ENCODE peak calls at places on chromosomes 16 and 17, in six cellular contexts. V, B, O, M, H and W are unnamed samples.

GRCh38 chr16:49542391-49542891 is 168.8 kb downstream of the C16orf78 start:
- DNase-seq in V (no peak), B (peak), O (no peak), M (peak), H (no peak), W (peak)

GRCh38 chr17:48612456-48612853 is 1.6 kb upstream of the HOXB7 start:
- DNase-seq in V (no peak), B (no peak), O (no peak), M (no peak), H (no peak), W (no peak)

GRCh38 chr16:70693231-70693671 is 7.4 kb upstream of the MTSS2 start:
- DNase-seq in V (no peak), B (peak), O (no peak), M (no peak), H (no peak), W (no peak)

GRCh38 chr16:15966420-15967222 is 17.2 kb downstream of the ABCC1 start:
- DNase-seq in V (no peak), B (peak), O (no peak), M (peak), H (peak), W (no peak)

GRCh38 chr17:46818319-46818928 is at the start of gene WNT3:
- DNase-seq in V (peak), B (no peak), O (peak), M (no peak), H (peak), W (no peak)

GRCh38 chr16:73056383-73056782 is 8.5 kb upstream of the ZFHX3 start:
- DNase-seq in V (no peak), B (no peak), O (no peak), M (no peak), H (no peak), W (no peak)

GRCh38 chr17:19978206-19978802 is 676 bp upstream of the AKAP10 start:
- DNase-seq in V (peak), B (no peak), O (no peak), M (no peak), H (no peak), W (no peak)

GRCh38 chr17:2323629-2324314 is 12.5 kb downstream of the TSR1 start:
- DNase-seq in V (no peak), B (no peak), O (no peak), M (no peak), H (no peak), W (no peak)

GRCh38 chr17:63442549-63443035 is 3.5 kb downstream of the CYB561 start:
- DNase-seq in V (no peak), B (no peak), O (no peak), M (no peak), H (no peak), W (no peak)

GRCh38 chr17:36697907-36698526 is 96.6 kb downstream of the MRM1 start:
- DNase-seq in V (no peak), B (no peak), O (no peak), M (peak), H (no peak), W (peak)

GRCh38 chr16:86277236-86277635 is 233.1 kb upstream of the FOXF1 start:
- DNase-seq in V (no peak), B (no peak), O (no peak), M (no peak), H (no peak), W (no peak)

GRCh38 chr17:66900126-66901010 is 64.1 kb upstream of the CACNG4 start:
- DNase-seq in V (no peak), B (no peak), O (no peak), M (peak), H (peak), W (no peak)

GRCh38 chr16:4404247-4404966 is 12.0 kb downstream of the CORO7 start:
- DNase-seq in V (peak), B (peak), O (peak), M (peak), H (no peak), W (peak)

GRCh38 chr17:7217113-7217987 is 2.3 kb downstream of the DLG4 start:
- DNase-seq in V (no peak), B (peak), O (peak), M (peak), H (no peak), W (no peak)

GRCh38 chr17:49231563-49231894 is 942 bp upstream of the PHOSPHO1 start:
- DNase-seq in V (no peak), B (no peak), O (no peak), M (no peak), H (no peak), W (no peak)

DNA sequence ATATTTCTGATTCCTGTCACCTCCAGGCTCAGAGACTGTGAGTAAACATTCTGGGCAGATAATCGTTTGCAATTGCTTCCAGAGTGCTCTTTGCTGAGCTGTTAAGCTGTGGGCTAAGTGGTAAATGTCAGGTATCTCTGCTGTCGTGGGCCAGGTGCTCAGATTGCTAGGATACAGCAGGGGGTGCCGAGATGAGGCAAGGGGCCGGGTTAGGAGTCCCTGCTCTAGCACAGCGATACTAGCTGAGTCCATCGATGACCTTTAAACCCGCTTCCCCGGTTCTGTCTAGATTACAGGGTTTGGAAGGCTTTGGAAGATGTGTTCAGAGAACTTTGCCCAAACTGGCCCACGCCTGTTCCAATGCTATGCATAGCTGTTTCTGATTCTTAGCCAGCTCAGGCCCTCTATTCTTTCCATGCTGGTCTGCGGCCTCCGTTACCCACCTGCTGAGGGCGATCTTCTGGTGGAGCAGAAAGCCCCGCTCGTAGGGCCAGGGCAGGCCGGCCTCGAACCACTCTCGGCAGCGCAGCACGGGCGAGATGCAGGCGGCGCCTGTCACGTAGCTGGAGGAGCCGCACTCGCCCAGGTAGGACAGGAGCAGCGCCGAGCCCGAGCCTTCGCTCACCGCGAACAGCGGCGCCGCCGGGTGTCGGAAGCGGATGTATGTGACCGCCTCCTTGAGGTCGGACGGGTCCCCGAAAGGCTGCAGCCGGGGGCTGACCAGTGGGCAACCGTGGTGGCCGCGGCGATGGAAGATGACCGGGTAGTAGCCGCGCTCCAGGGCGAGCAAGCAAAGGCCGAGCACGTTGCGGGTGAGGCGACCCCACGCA is 979 bp downstream of the ABHD15 start:
- DNase-seq in V (peak), B (peak), O (no peak), M (no peak), H (no peak), W (peak)
- TF ChIP-seq CTCF in V (peak), B (no peak), O (peak), M (no peak), H (no peak), W (peak)

DNA sequence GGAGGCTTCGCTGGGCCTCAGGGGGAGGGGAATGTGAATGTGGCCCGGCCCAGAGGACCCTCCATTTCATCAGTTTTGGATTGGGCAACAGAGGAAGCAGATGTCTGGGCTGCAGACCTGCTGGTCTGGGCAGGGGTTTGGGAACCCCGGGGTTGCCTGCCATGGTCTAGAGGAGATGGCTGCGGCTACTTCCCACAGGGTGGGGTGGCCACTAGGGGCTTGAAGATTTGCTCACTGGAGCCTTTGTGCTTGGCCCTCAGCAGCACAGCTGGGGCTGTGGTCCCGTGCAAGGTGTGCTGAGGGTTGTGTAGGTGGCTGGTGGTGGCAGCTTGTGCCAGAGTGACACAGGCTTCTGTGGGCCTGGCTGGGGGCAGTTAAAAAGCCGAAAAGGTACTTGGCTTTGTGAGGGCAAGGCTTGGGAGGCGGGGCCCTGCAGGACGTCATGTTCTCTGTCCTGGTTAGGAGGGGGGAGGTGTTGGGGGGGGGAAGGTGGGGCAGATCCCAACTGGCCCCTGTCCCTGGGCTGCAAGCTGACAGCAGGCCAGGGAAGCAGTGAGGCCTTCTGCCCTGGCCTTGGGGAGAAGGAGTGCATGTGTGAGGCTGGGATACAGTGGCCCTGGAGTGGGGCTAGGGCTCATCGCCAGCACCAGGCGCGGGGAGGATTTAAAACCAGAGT is 98.0 kb downstream of the KPNA2 start:
- DNase-seq in V (no peak), B (peak), O (peak), M (no peak), H (no peak), W (no peak)
- TF ChIP-seq CTCF in V (no peak), B (no peak), O (peak), M (no peak), H (no peak), W (no peak)

GRCh38 chr17:82914375-82914774 is 74.6 kb upstream of the ZNF750 start:
- DNase-seq in V (no peak), B (no peak), O (no peak), M (no peak), H (peak), W (no peak)
- TF ChIP-seq CTCF in V (no peak), B (peak), O (no peak), M (no peak), H (no peak), W (no peak)

GRCh38 chr16:50884066-50884860 is 142.4 kb downstream of the CYLD start:
- DNase-seq in V (no peak), B (no peak), O (peak), M (no peak), H (no peak), W (no peak)
- TF ChIP-seq CTCF in V (peak), B (no peak), O (peak), M (peak), H (peak), W (peak)

GRCh38 chr17:73013816-73014663 is 78.4 kb downstream of the SLC39A11 start:
- DNase-seq in V (no peak), B (no peak), O (no peak), M (peak), H (no peak), W (no peak)
- TF ChIP-seq CTCF in V (no peak), B (no peak), O (no peak), M (peak), H (no peak), W (peak)

DNA sequence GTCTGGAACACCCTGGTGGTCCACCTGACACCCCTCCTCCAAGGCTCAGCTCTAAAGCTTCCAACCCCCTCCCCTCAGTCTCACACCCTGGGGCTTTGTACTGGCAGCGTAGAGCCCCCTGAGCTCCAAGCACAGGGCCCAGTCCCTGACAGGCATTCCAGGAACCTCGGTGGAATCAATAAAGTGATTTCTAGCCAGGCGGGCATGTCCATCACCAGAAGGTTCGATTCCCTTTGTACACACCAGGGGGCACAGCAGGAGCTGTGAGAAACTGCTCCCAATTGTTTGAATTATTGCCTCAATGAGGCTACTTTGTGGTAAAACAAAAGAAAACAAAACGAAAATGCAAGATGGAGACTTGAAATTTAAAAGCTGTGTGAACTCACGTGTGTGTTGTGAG is 51.8 kb downstream of the SMPD3 start:
- DNase-seq in V (peak), B (no peak), O (no peak), M (peak), H (peak), W (peak)
- TF ChIP-seq CTCF in V (peak), B (peak), O (no peak), M (peak), H (no peak), W (peak)

DNA sequence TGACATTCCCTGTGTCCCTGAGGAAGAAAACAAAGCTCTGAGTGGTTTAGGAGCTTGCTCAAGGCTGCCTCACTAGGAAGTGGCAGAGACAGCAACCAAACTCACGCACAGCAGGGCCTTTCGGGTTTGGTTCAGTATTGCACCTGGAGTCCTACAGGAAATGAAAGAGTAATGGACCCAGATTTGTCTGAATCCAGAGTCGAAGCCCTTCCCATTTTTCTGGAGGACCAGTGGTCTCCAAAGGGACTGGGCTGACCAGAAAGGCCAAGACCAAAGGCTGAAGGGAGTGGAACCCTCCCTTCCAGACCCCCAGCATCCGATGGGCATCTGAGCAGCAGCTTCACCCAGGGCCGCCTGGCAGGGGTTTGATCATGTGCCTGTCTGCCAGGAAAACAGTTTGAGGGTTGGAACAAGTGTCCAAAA is 85.5 kb upstream of the RPL38 start:
- DNase-seq in V (no peak), B (no peak), O (no peak), M (no peak), H (no peak), W (no peak)
- TF ChIP-seq CTCF in V (no peak), B (no peak), O (peak), M (no peak), H (no peak), W (peak)